ENCODE peak calls at places on chromosome 11, in ten cellular contexts. M is aorta; I is cardiac septum; N is naive thymus-derived CD8-positive, alpha-beta T cell; G is T-helper 1 cell; L is activated naive CD4-positive, alpha-beta T cell treated with anti-CD3 and anti-CD28 coated beads, Interleukin-2, amount 10 ng/mL, durations not matched to agents 7 days and 5 days; V is kidney tubule cell; P is fibroblast of lung; D is midbrain; T is WTC11. C is an unnamed sample.

GRCh38 chr11:6437993-6438392 is 2.8 kb downstream of the HPX start:
- DNase-seq in G (no peak), I (no peak), N (no peak), M (no peak), D (no peak), L (no peak), T (no peak), V (no peak), P (no peak), C (no peak)

GRCh38 chr11:60251485-60252207 is 8.7 kb upstream of the MS4A4E start:
- DNase-seq in V (no peak), I (no peak), G (no peak), L (no peak), N (peak; percentile 13), T (no peak), M (no peak), D (peak; percentile 2), P (no peak), C (no peak)

GRCh38 chr11:84437129-84438123 is 1151.3 kb upstream of the CCDC90B start:
- DNase-seq in V (peak; percentile 44), L (no peak), D (no peak), T (peak; percentile 82), P (peak; percentile 10), N (no peak), M (no peak), I (no peak), G (no peak), C (no peak)

GRCh38 chr11:134905966-134906955 is 494.2 kb upstream of the B3GAT1 start:
- DNase-seq in P (no peak), T (no peak), G (no peak), N (no peak), M (no peak), D (no peak), I (no peak), L (no peak), V (no peak), C (no peak)

GRCh38 chr11:74004694-74005615 is 3.9 kb downstream of the UCP3 start:
- DNase-seq in T (no peak), I (no peak), P (no peak), N (peak; percentile 91), L (peak; percentile 93), D (no peak), G (peak; percentile 80), V (no peak), M (no peak), C (no peak)

GRCh38 chr11:72069787-72070251 is 10.5 kb downstream of the NUMA1 start:
- DNase-seq in M (peak; percentile 94), I (peak; percentile 93), G (no peak), T (no peak), L (no peak), D (peak; percentile 34), N (no peak), P (peak; percentile 90), V (peak; percentile 94), C (no peak)

GRCh38 chr11:58591659-58592058 is 12.8 kb downstream of the ZFP91 start:
- DNase-seq in L (no peak), D (no peak), I (no peak), T (no peak), M (no peak), G (no peak), N (no peak), V (no peak), P (no peak), C (no peak)

GRCh38 chr11:103604310-103604709 is 432.1 kb upstream of the DDI1 start:
- DNase-seq in I (no peak), N (no peak), D (no peak), G (no peak), V (no peak), P (no peak), L (no peak), M (no peak), T (no peak), C (no peak)

GRCh38 chr11:2612884-2613571 is 86.8 kb downstream of the KCNQ1OT1 start:
- DNase-seq in P (no peak), I (no peak), D (no peak), V (no peak), L (no peak), N (no peak), M (no peak), G (no peak), T (no peak), C (no peak)

GRCh38 chr11:27291954-27292641 is 70.9 kb downstream of the CCDC34 start:
- DNase-seq in T (no peak), I (no peak), M (no peak), L (no peak), P (peak; percentile 60), D (no peak), V (no peak), N (no peak), G (no peak), C (no peak)

GRCh38 chr11:34337016-34337415 is 20.8 kb downstream of the ABTB2 start:
- DNase-seq in I (no peak), G (no peak), L (no peak), N (peak; percentile 10), P (no peak), D (no peak), V (no peak), M (no peak), T (no peak), C (no peak)

GRCh38 chr11:110903830-110904229 is 191.6 kb upstream of the ARHGAP20 start:
- DNase-seq in N (no peak), V (no peak), G (no peak), L (no peak), M (no peak), P (peak; percentile 65), T (no peak), I (no peak), D (no peak), C (no peak)

GRCh38 chr11:2891901-2892214 is 6.3 kb upstream of the CDKN1C start:
- DNase-seq in N (no peak), T (no peak), M (peak; percentile 75), D (no peak), L (no peak), G (no peak), I (no peak), V (no peak), P (peak; percentile 30), C (no peak)

GRCh38 chr11:65500262-65501004 is 1.6 kb downstream of the MALAT1 start:
- DNase-seq in N (peak; percentile 56), D (no peak), P (peak; percentile 41), L (peak; percentile 63), G (no peak), T (no peak), M (peak; percentile 70), V (peak; percentile 68), I (peak; percentile 81), C (peak; percentile 28)

GRCh38 chr11:62012451-62013265 is 45.2 kb upstream of the FTH1 start:
- DNase-seq in I (no peak), G (no peak), T (no peak), P (peak; percentile 53), V (peak; percentile 94), N (no peak), L (no peak), D (no peak), M (peak; percentile 57), C (no peak)

GRCh38 chr11:37988031-37988430 is 1390.0 kb upstream of the RAG2 start:
- DNase-seq in D (no peak), L (no peak), G (no peak), T (no peak), V (no peak), N (no peak), P (peak; percentile 35), M (no peak), I (no peak), C (no peak)

GRCh38 chr11:34621876-34622275 is 983 bp downstream of the EHF start:
- DNase-seq in L (no peak), M (no peak), V (peak; percentile 49), P (peak; percentile 20), I (no peak), T (no peak), G (no peak), N (no peak), D (no peak), C (no peak)

GRCh38 chr11:2673871-2674471 is 25.8 kb downstream of the KCNQ1OT1 start:
- DNase-seq in N (no peak), V (peak; percentile 6), M (no peak), D (no peak), G (no peak), L (no peak), I (peak; percentile 56), P (peak; percentile 32), T (no peak), C (peak; percentile 46)

GRCh38 chr11:62145261-62145871 is 21.6 kb downstream of the INCENP start:
- DNase-seq in V (no peak), L (no peak), D (no peak), M (peak; percentile 28), T (peak; percentile 5), I (peak; percentile 68), G (no peak), P (no peak), N (no peak), C (peak; percentile 85)

GRCh38 chr11:122668562-122669090 is 13.1 kb downstream of the UBASH3B start:
- DNase-seq in N (peak; percentile 59), T (no peak), I (no peak), D (no peak), L (no peak), P (peak; percentile 90), M (no peak), V (peak; percentile 61), G (no peak), C (no peak)

GRCh38 chr11:113385749-113386148 is 1.8 kb upstream of the ANKK1 start:
- DNase-seq in P (no peak), L (no peak), M (no peak), D (no peak), I (no peak), N (no peak), V (no peak), T (no peak), G (no peak), C (no peak)

GRCh38 chr11:15667127-15667725 is 552.5 kb downstream of the INSC start:
- DNase-seq in N (no peak), V (peak; percentile 43), D (no peak), I (no peak), G (no peak), T (no peak), P (peak; percentile 65), M (no peak), L (no peak), C (no peak)

GRCh38 chr11:102244681-102245409 is 72.4 kb upstream of the BIRC3 start:
- DNase-seq in N (no peak), G (no peak), V (peak; percentile 81), D (no peak), I (no peak), P (peak; percentile 91), L (no peak), M (no peak), T (no peak), C (no peak)

GRCh38 chr11:17486666-17487065 is 10.0 kb upstream of the ABCC8 start:
- DNase-seq in T (no peak), D (no peak), N (no peak), G (no peak), M (no peak), L (no peak), P (no peak), V (no peak), I (no peak), C (no peak)

GRCh38 chr11:87290304-87290922 is 252.7 kb downstream of the TMEM135 start:
- DNase-seq in T (no peak), D (peak; percentile 59), I (no peak), V (peak; percentile 70), G (no peak), M (no peak), N (peak; percentile 49), L (no peak), P (peak; percentile 45), C (no peak)

GRCh38 chr11:66123902-66124301 is 53.8 kb downstream of the PACS1 start:
- DNase-seq in N (no peak), P (no peak), G (no peak), M (no peak), T (no peak), L (no peak), I (no peak), D (no peak), V (peak; percentile 65), C (no peak)

GRCh38 chr11:126317681-126318641 is 14.1 kb downstream of the DCPS start:
- DNase-seq in I (no peak), V (peak; percentile 44), D (peak; percentile 43), T (no peak), L (peak; percentile 43), N (peak; percentile 35), M (peak; percentile 86), G (no peak), P (peak; percentile 91), C (no peak)

GRCh38 chr11:110991621-110992355 is 253.7 kb upstream of the POU2AF2 start:
- DNase-seq in G (no peak), P (peak; percentile 65), D (peak; percentile 29), N (no peak), T (no peak), M (no peak), V (no peak), L (no peak), I (no peak), C (no peak)

C was measured in chondrocyte.